ENCODE peak calls at places on chromosome 1, in seven cellular contexts. K, Z, I, P, J, C and F are unnamed samples.

GRCh38 chr1:211606327-211606913 is 27.5 kb upstream of the SLC30A1 start:
- DNase-seq in K (peak; percentile 7), Z (no peak), I (no peak), P (no peak), J (no peak), C (peak; percentile 68), F (no peak)

GRCh38 chr1:175472464-175472863 is 270.9 kb downstream of the TNR start:
- DNase-seq in K (no peak), Z (no peak), I (no peak), P (no peak), J (peak; percentile 0), C (no peak), F (no peak)

GRCh38 chr1:115337276-115337632 is 795 bp downstream of the NGF start:
- DNase-seq in K (no peak), Z (no peak), I (no peak), P (no peak), J (peak; percentile 51), C (no peak), F (no peak)

GRCh38 chr1:93980320-93980744 is 71.1 kb upstream of the GCLM start:
- DNase-seq in K (no peak), Z (peak; percentile 26), I (no peak), P (no peak), J (peak; percentile 7), C (no peak), F (no peak)

GRCh38 chr1:10663668-10664035 is 132.8 kb downstream of the CASZ1 start:
- DNase-seq in K (no peak), Z (no peak), I (no peak), P (no peak), J (peak; percentile 27), C (no peak), F (no peak)

GRCh38 chr1:12034381-12034801 is 15.1 kb downstream of the MIIP start:
- DNase-seq in K (no peak), Z (no peak), I (no peak), P (no peak), J (peak; percentile 38), C (no peak), F (no peak)

GRCh38 chr1:34763142-34763781 is 3.7 kb downstream of the GJB4 start:
- DNase-seq in K (no peak), Z (no peak), I (peak; percentile 65), P (no peak), J (peak; percentile 50), C (no peak), F (no peak)

GRCh38 chr1:246106342-246106763 is 400.7 kb downstream of the SMYD3 start:
- DNase-seq in K (no peak), Z (peak; percentile 16), I (no peak), P (no peak), J (no peak), C (no peak), F (no peak)

GRCh38 chr1:223260712-223261111 is 103.3 kb downstream of the SUSD4 start:
- DNase-seq in K (no peak), Z (no peak), I (no peak), P (no peak), J (no peak), C (no peak), F (no peak)

GRCh38 chr1:167401260-167401873 is 117.0 kb downstream of the CD247 start:
- DNase-seq in K (peak; percentile 55), Z (peak; percentile 40), I (peak; percentile 41), P (peak; percentile 55), J (peak; percentile 47), C (peak; percentile 79), F (no peak)

GRCh38 chr1:903721-904270 is 19.9 kb upstream of the SAMD11 start:
- DNase-seq in K (no peak), Z (peak; percentile 40), I (no peak), P (no peak), J (no peak), C (peak; percentile 59), F (no peak)

GRCh38 chr1:155124503-155125463 is 2.9 kb upstream of the EFNA1 start:
- DNase-seq in K (no peak), Z (no peak), I (no peak), P (no peak), J (peak; percentile 76), C (no peak), F (no peak)

GRCh38 chr1:212291505-212292134 is 6.4 kb downstream of the PPP2R5A start:
- DNase-seq in K (peak; percentile 8), Z (peak; percentile 58), I (peak; percentile 32), P (no peak), J (peak; percentile 69), C (no peak), F (no peak)

GRCh38 chr1:50610563-50610962 is 187.3 kb upstream of the DMRTA2 start:
- DNase-seq in K (no peak), Z (peak; percentile 27), I (no peak), P (no peak), J (no peak), C (no peak), F (no peak)

GRCh38 chr1:210236386-210236839 is 3.8 kb downstream of the SERTAD4 start:
- DNase-seq in K (no peak), Z (no peak), I (no peak), P (no peak), J (no peak), C (no peak), F (no peak)

GRCh38 chr1:166040223-166040622 is 126.6 kb downstream of the FAM78B start:
- DNase-seq in K (no peak), Z (no peak), I (no peak), P (no peak), J (no peak), C (no peak), F (no peak)

GRCh38 chr1:180912801-180913616 is at the start of gene KIAA1614:
- DNase-seq in K (no peak), Z (peak; percentile 53), I (no peak), P (no peak), J (peak; percentile 75), C (peak; percentile 38), F (peak; percentile 86)

GRCh38 chr1:218347713-218348627 is 2.8 kb downstream of the TGFB2 start:
- DNase-seq in K (no peak), Z (no peak), I (no peak), P (no peak), J (peak; percentile 85), C (no peak), F (no peak)

GRCh38 chr1:37423810-37424209 is 50.6 kb upstream of the ZC3H12A start:
- DNase-seq in K (no peak), Z (no peak), I (no peak), P (no peak), J (no peak), C (no peak), F (no peak)

GRCh38 chr1:33228935-33229487 is 27.3 kb upstream of the ZNF362 start:
- DNase-seq in K (no peak), Z (no peak), I (peak; percentile 84), P (no peak), J (peak; percentile 95), C (no peak), F (no peak)

GRCh38 chr1:117312453-117313138 is 54.7 kb upstream of the MAN1A2 start:
- DNase-seq in K (no peak), Z (peak; percentile 46), I (peak; percentile 43), P (no peak), J (peak; percentile 54), C (no peak), F (no peak)

GRCh38 chr1:114088392-114089299 is 65.0 kb downstream of the SYT6 start:
- DNase-seq in K (no peak), Z (no peak), I (no peak), P (no peak), J (no peak), C (peak; percentile 27), F (no peak)

GRCh38 chr1:52574594-52574993 is 21.7 kb upstream of the TUT4 start:
- DNase-seq in K (no peak), Z (no peak), I (peak; percentile 96), P (no peak), J (peak; percentile 96), C (no peak), F (no peak)

GRCh38 chr1:229665912-229666558 is 40.0 kb downstream of the URB2 start:
- DNase-seq in K (no peak), Z (no peak), I (no peak), P (no peak), J (no peak), C (no peak), F (no peak)

GRCh38 chr1:240621249-240621648 is 9.3 kb upstream of the GREM2 start:
- DNase-seq in K (no peak), Z (no peak), I (no peak), P (no peak), J (no peak), C (no peak), F (no peak)